ENCODE peak calls at places on chromosomes 11 and 22, in nine cellular contexts. N, O, B, U, Q, J, L, M and Z are unnamed samples.
A peak's percentile ranks its signal among the peaks of the same experiment; 100 is the strongest.

GRCh38 chr22:37209140-37209845 is 3.0 kb downstream of the SSTR3 start:
- DNase-seq in Q (no peak), L (no peak), B (no peak), U (no peak), M (no peak), N (no peak), J (no peak), O (no peak), Z (no peak)

GRCh38 chr11:13955971-13956421 is 6.5 kb upstream of the SPON1 start:
- DNase-seq in L (peak; percentile 62), J (peak; percentile 19), M (peak; percentile 75), B (peak; percentile 66), N (peak; percentile 54), O (peak; percentile 43), U (peak; percentile 24), Q (no peak), Z (peak; percentile 80)

GRCh38 chr11:129766858-129767604 is 48.6 kb upstream of the TMEM45B start:
- DNase-seq in L (peak; percentile 27), M (peak; percentile 68), Q (no peak), B (no peak), O (no peak), J (peak; percentile 31), U (peak; percentile 28), N (no peak), Z (peak; percentile 26)

GRCh38 chr11:67022341-67022933 is 497 bp upstream of the SYT12 start:
- DNase-seq in M (no peak), B (no peak), Q (peak; percentile 49), N (no peak), L (peak; percentile 79), J (peak; percentile 95), U (no peak), O (no peak), Z (no peak)

GRCh38 chr22:48337957-48338792 is 1489.5 kb downstream of the BRD1 start:
- DNase-seq in J (no peak), O (no peak), B (no peak), U (no peak), N (no peak), M (no peak), L (no peak), Q (no peak), Z (no peak)

GRCh38 chr11:131385763-131386394 is 15.5 kb downstream of the NTM start:
- DNase-seq in O (no peak), J (no peak), L (no peak), B (no peak), M (no peak), N (no peak), U (no peak), Q (no peak), Z (no peak)

GRCh38 chr11:123544631-123545375 is 109.6 kb downstream of the SCN3B start:
- DNase-seq in M (no peak), O (no peak), Q (peak; percentile 70), L (peak; percentile 6), U (no peak), B (no peak), J (no peak), N (no peak), Z (no peak)

GRCh38 chr11:83611616-83612015 is 325.4 kb upstream of the CCDC90B start:
- DNase-seq in B (no peak), N (no peak), M (no peak), J (no peak), O (no peak), U (no peak), Q (no peak), L (peak; percentile 75), Z (no peak)

GRCh38 chr11:111718436-111719325 is 47.5 kb downstream of the PPP2R1B start:
- DNase-seq in O (no peak), M (no peak), L (no peak), N (no peak), U (no peak), J (no peak), Q (no peak), B (no peak), Z (no peak)

GRCh38 chr11:3685923-3686322 is 14.7 kb upstream of the CHRNA10 start:
- DNase-seq in U (no peak), M (peak; percentile 5), J (no peak), B (no peak), O (no peak), N (no peak), L (no peak), Q (no peak), Z (no peak)

GRCh38 chr22:36417281-36417686 is 29.5 kb upstream of the MYH9 start:
- DNase-seq in J (peak; percentile 68), N (no peak), U (no peak), L (no peak), Q (no peak), O (no peak), B (peak; percentile 48), M (no peak), Z (no peak)

GRCh38 chr11:72091292-72091691 is 10.6 kb downstream of the LRRC51 start:
- DNase-seq in N (peak; percentile 50), O (peak; percentile 60), M (peak; percentile 76), U (peak; percentile 43), L (peak; percentile 50), J (peak; percentile 60), Q (peak; percentile 64), B (peak; percentile 79), Z (peak; percentile 59)

GRCh38 chr11:128432926-128433325 is 154.4 kb downstream of the ETS1 start:
- DNase-seq in B (no peak), Q (no peak), O (no peak), M (no peak), L (no peak), N (no peak), J (no peak), U (no peak), Z (no peak)

GRCh38 chr22:19610518-19611253 is 86.5 kb upstream of the CLDN5 start:
- DNase-seq in M (no peak), Q (no peak), O (no peak), N (no peak), L (no peak), J (no peak), U (no peak), B (no peak), Z (no peak)

GRCh38 chr11:125358254-125358840 is 137.7 kb downstream of the FEZ1 start:
- DNase-seq in B (no peak), Q (no peak), J (no peak), U (no peak), L (no peak), M (no peak), N (no peak), O (no peak), Z (no peak)

GRCh38 chr11:125570952-125571351 is 1.7 kb downstream of the EI24 start:
- DNase-seq in L (no peak), M (no peak), O (no peak), N (no peak), U (no peak), J (no peak), B (no peak), Q (no peak), Z (no peak)

GRCh38 chr22:37566329-37566837 is 6.1 kb downstream of the CDC42EP1 start:
- DNase-seq in M (no peak), J (no peak), N (peak; percentile 37), O (peak; percentile 22), B (no peak), U (no peak), Q (no peak), L (no peak), Z (no peak)

GRCh38 chr11:28673687-28674431 is 565.7 kb downstream of the METTL15 start:
- DNase-seq in J (peak; percentile 46), M (no peak), O (no peak), Q (no peak), L (no peak), U (no peak), N (no peak), B (no peak), Z (no peak)

GRCh38 chr11:36227044-36227443 is 62.2 kb downstream of the COMMD9 start:
- DNase-seq in B (no peak), M (no peak), L (no peak), Q (no peak), O (no peak), N (no peak), U (no peak), J (no peak), Z (no peak)

GRCh38 chr11:92979176-92979575 is 9.7 kb downstream of the MTNR1B start:
- DNase-seq in O (no peak), Q (no peak), M (no peak), U (no peak), N (no peak), L (no peak), J (no peak), B (no peak), Z (no peak)

GRCh38 chr11:130168105-130168504 is 8.5 kb downstream of the ST14 start:
- DNase-seq in B (no peak), U (no peak), M (no peak), O (no peak), L (no peak), N (no peak), Q (no peak), J (no peak), Z (no peak)

GRCh38 chr11:31882951-31883392 is 71.8 kb upstream of the PAX6 start:
- DNase-seq in M (no peak), O (no peak), Q (no peak), U (no peak), J (peak; percentile 66), N (no peak), B (no peak), L (no peak), Z (peak; percentile 23)

GRCh38 chr11:120203626-120204025 is 7.2 kb upstream of the OAF start:
- DNase-seq in Q (no peak), O (no peak), L (no peak), B (no peak), U (no peak), N (no peak), M (no peak), J (no peak), Z (no peak)

GRCh38 chr22:36409911-36410756 is 22.4 kb upstream of the MYH9 start:
- DNase-seq in U (peak; percentile 94), N (peak; percentile 52), J (peak; percentile 99), M (peak; percentile 98), Q (peak; percentile 75), O (peak; percentile 58), L (peak; percentile 96), B (peak; percentile 94), Z (peak; percentile 89)